ENCODE peak calls at places on chromosome 4, in five cellular contexts. P is upper lobe of left lung, C is stomach, E is Panc1, W is esophagus muscularis mucosa. T is an unnamed sample.

GRCh38 chr4:8225704-8226443 is 26.8 kb downstream of the SH3TC1 start:
- DNase-seq in W (no peak), E (no peak), P (no peak), C (no peak), T (no peak)

GRCh38 chr4:11817088-11817487 is 388.4 kb upstream of the HS3ST1 start:
- DNase-seq in C (no peak), P (no peak), E (no peak), W (no peak), T (no peak)

GRCh38 chr4:1307951-1308735 is 18.5 kb downstream of the MAEA start:
- DNase-seq in E (no peak), C (no peak), P (no peak), W (no peak), T (no peak)

GRCh38 chr4:163590609-163591264 is 96.2 kb downstream of the TMA16 start:
- DNase-seq in P (no peak), C (no peak), W (no peak), E (no peak), T (no peak)

GRCh38 chr4:37892641-37893040 is 1.8 kb downstream of the TBC1D1 start:
- DNase-seq in P (peak; percentile 57), C (no peak), W (no peak), E (no peak), T (no peak)

GRCh38 chr4:86895692-86896488 is 3.7 kb upstream of the C4orf36 start:
- DNase-seq in P (no peak), C (no peak), W (no peak), E (peak; percentile 38), T (no peak)

GRCh38 chr4:184937745-184938144 is 80.5 kb upstream of the HELT start:
- DNase-seq in E (no peak), W (peak; percentile 21), C (no peak), P (no peak), T (no peak)

GRCh38 chr4:147096667-147097604 is 151.3 kb upstream of the TTC29 start:
- DNase-seq in W (no peak), P (no peak), C (no peak), E (no peak), T (no peak)

GRCh38 chr4:106140601-106141000 is 175.4 kb downstream of the TBCK start:
- DNase-seq in W (no peak), C (no peak), E (no peak), P (no peak), T (no peak)

GRCh38 chr4:80307183-80307735 is 28.3 kb upstream of the CFAP299 start:
- DNase-seq in E (no peak), W (no peak), P (no peak), C (no peak), T (no peak)

GRCh38 chr4:106266201-106266600 is 49.8 kb downstream of the TBCK start:
- DNase-seq in E (peak; percentile 13), W (no peak), C (no peak), P (no peak), T (no peak)

GRCh38 chr4:42654606-42655005 is 2.3 kb downstream of the ATP8A1 start:
- DNase-seq in C (no peak), E (no peak), P (peak; percentile 70), W (no peak), T (no peak)

GRCh38 chr4:2044542-2045517 is 14.3 kb upstream of the NAT8L start:
- DNase-seq in P (no peak), W (no peak), C (no peak), E (no peak), T (no peak)

GRCh38 chr4:159390648-159391047 is 287.8 kb downstream of the RAPGEF2 start:
- DNase-seq in W (peak; percentile 82), E (no peak), C (no peak), P (no peak), T (no peak)

GRCh38 chr4:11635336-11635735 is 206.6 kb upstream of the HS3ST1 start:
- DNase-seq in P (no peak), C (no peak), W (no peak), E (peak; percentile 8), T (no peak)

GRCh38 chr4:55303818-55304217 is 42.2 kb upstream of the SRD5A3 start:
- DNase-seq in W (no peak), C (no peak), P (no peak), E (no peak), T (no peak)

GRCh38 chr4:40731792-40732245 is 17.9 kb upstream of the NSUN7 start:
- DNase-seq in C (peak; percentile 60), E (no peak), P (peak; percentile 88), W (no peak), T (no peak)

GRCh38 chr4:13182136-13182535 is 302.0 kb downstream of the RAB28 start:
- DNase-seq in W (no peak), E (no peak), C (no peak), P (no peak), T (no peak)

GRCh38 chr4:13171292-13172057 is 312.7 kb downstream of the RAB28 start:
- DNase-seq in E (no peak), W (no peak), C (no peak), P (no peak), T (no peak)

GRCh38 chr4:13178621-13179020 is 305.5 kb downstream of the RAB28 start:
- DNase-seq in E (no peak), C (no peak), W (no peak), P (no peak), T (no peak)

GRCh38 chr4:13173974-13174373 is 310.2 kb downstream of the RAB28 start:
- DNase-seq in W (peak; percentile 92), C (no peak), E (no peak), P (peak; percentile 21), T (peak; percentile 32)

DNA sequence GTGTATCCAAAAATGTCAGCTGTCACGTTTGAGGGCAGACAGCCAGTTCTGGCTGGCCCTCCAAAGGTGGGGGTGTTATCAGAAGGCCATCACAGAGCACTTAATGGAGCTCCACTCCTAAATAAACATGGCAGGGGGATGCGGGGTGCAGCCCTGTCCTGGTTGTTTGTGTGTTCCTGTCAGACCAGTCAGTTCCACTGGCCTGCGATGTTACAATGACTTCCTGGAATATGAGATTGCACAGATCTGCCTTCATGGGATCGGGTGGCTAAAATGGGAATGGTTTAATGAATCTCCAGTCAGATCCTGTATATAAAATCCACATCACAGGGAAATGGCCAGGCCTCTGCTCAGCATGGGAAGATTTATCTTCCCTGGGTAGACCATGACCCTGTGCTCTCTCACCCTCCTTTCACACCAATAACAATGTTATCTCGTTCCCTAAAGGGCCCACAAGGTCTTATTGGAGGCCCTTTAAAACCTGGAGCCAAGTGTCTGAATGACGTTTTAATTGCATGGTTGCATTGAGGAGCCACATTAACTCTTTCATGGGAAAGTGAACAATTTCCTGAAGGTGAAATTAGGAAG is 307.4 kb downstream of the RAB28 start:
- DNase-seq in P (no peak), E (no peak), W (no peak), C (no peak), T (no peak)
- TF ChIP-seq POLR2AphosphoS5 in P (no peak), E (no peak), W (no peak), C (no peak), T (no peak)

DNA sequence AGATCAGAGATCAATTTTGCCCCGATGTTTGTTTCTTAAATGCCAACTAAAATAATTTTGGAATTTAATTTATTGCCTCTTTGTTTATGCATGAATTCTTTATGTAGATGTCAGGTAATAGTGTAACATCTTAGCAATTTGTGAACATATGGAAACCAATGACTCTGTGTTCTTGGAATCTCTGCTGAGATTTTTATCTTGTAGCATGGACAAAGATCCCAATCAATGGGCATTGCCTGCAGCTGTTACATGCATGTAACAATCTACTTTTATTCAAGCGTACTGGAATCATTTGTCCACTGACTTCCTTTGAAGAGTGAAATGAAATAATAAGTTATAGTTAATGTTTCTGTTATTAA is 61.6 kb upstream of the ARSJ start:
- DNase-seq in C (no peak), W (no peak), P (no peak), E (no peak), T (no peak)
- H3K4me1 ChIP-seq in C (peaks cover 13% of the 10 kb centered on the region), W (no peaks in the 10 kb centered on the region), P (no peaks in the 10 kb centered on the region), E (no peaks in the 10 kb centered on the region), T (no peaks in the 10 kb centered on the region)

DNA sequence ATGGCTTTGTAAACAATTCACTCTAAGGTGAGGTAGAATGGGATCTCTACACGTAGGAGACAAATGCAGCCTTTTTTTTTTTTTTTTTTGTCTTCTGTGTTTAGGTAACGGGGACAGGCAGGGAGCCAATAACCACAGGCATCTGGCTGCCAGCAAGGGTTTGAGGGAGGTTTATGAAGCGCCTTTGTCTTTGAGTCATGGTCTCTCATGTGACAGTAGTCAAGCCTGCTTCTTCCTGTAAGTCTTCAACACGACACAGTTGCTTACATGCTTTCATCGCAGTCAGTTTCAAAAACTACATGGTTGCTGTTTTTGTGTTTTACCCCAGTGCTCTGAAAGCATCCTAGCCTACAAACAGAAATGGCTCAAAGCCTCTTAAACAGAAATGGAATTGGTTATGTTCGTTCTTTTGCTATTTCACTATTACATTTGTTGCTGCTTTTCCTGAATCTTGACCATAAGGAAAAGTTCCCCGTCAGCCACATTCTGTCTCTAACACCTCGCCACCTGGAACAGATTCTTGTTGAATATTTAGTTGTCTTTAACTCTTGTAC is 127.8 kb upstream of the METTL14 start:
- DNase-seq in C (no peak), E (no peak), W (no peak), P (no peak), T (peak; percentile 77)
- TF ChIP-seq POLR2AphosphoS5 in C (no peak), E (no peak), W (no peak), P (no peak), T (peak; percentile 51)

GRCh38 chr4:107818301-107818910 is 6.3 kb upstream of the SGMS2 start:
- DNase-seq in W (no peak), C (no peak), P (peak; percentile 45), E (no peak), T (no peak)

GRCh38 chr4:107809236-107809635 is 15.5 kb upstream of the SGMS2 start:
- DNase-seq in W (no peak), P (no peak), E (no peak), C (no peak), T (no peak)

GRCh38 chr4:107814758-107815552 is 9.8 kb upstream of the SGMS2 start:
- DNase-seq in C (no peak), P (no peak), W (no peak), E (no peak), T (no peak)
- H3K4me1 ChIP-seq in C (peaks cover 11% of the 10 kb centered on the region), P (no peaks in the 10 kb centered on the region), W (no peaks in the 10 kb centered on the region), E (no peaks in the 10 kb centered on the region), T (no peaks in the 10 kb centered on the region)

GRCh38 chr4:26576171-26576829 is 7.6 kb upstream of the TBC1D19 start:
- DNase-seq in W (no peak), C (no peak), E (no peak), P (no peak), T (no peak)
- TF ChIP-seq POLR2AphosphoS5 in W (no peak), C (no peak), E (no peak), P (no peak), T (no peak)

GRCh38 chr4:85669992-85670548 is 195.1 kb downstream of the ARHGAP24 start:
- DNase-seq in W (no peak), C (no peak), E (no peak), P (no peak), T (no peak)

GRCh38 chr4:85673540-85673939 is 198.6 kb downstream of the ARHGAP24 start:
- DNase-seq in E (no peak), W (no peak), C (no peak), P (no peak), T (no peak)

GRCh38 chr4:85669204-85669603 is 194.3 kb downstream of the ARHGAP24 start:
- DNase-seq in P (no peak), E (no peak), C (no peak), W (no peak), T (no peak)

GRCh38 chr4:85672116-85672515 is 197.2 kb downstream of the ARHGAP24 start:
- DNase-seq in E (no peak), W (no peak), P (no peak), C (no peak), T (no peak)

DNA sequence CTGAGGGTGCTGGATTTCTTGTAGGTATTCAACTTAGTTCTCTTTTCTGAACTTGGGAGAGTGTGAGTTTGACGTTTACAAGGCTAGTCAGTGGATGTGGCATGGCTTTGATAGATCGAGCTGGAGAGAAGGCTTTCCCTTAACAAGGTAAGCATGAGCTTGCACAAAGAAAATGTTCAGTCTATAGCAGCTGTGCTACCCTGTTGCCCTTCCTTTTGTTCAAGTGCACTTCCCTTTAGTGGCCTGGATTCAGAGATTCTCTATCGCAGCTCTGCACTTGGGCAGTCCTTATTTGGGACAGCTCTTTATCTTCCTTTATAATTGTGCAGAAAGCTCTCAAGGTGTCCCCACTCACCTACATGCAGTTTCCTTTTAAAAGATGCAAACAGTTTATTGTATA is 198.0 kb downstream of the ARHGAP24 start:
- DNase-seq in E (no peak), P (no peak), W (no peak), C (no peak), T (no peak)
- H3K4me1 ChIP-seq in E (no peaks in the 10 kb centered on the region), P (no peaks in the 10 kb centered on the region), W (peaks cover 8% of the 10 kb centered on the region), C (peaks cover 34% of the 10 kb centered on the region), T (no peaks in the 10 kb centered on the region)